ENCODE peak calls at places on chromosomes 16 and 17, in eight cellular contexts. One of them, this sample, is unnamed.

GRCh38 chr16:72312862-72313261 is 140.9 kb upstream of the PMFBP1 start:
- DNase-seq in foreskin fibroblast: peak
- DNase-seq in cardiac muscle cell: peak
- DNase-seq in nephron progenitor cell: no peak
- DNase-seq in bronchial epithelial cell: no peak
- DNase-seq in fibroblast of pulmonary artery: peak
- DNase-seq in WTC11: no peak
- DNase-seq in pancreas: no peak
- DNase-seq in this sample: no peak

GRCh38 chr17:5832886-5833285 is 237.3 kb upstream of the WSCD1 start:
- DNase-seq in foreskin fibroblast: peak
- DNase-seq in cardiac muscle cell: peak
- DNase-seq in nephron progenitor cell: no peak
- DNase-seq in bronchial epithelial cell: peak
- DNase-seq in fibroblast of pulmonary artery: peak
- DNase-seq in WTC11: no peak
- DNase-seq in pancreas: no peak
- DNase-seq in this sample: no peak

GRCh38 chr16:84462296-84463210 is 41.9 kb downstream of the MEAK7 start:
- DNase-seq in foreskin fibroblast: peak
- DNase-seq in cardiac muscle cell: no peak
- DNase-seq in nephron progenitor cell: no peak
- DNase-seq in bronchial epithelial cell: peak
- DNase-seq in fibroblast of pulmonary artery: no peak
- DNase-seq in WTC11: no peak
- DNase-seq in pancreas: no peak
- DNase-seq in this sample: no peak

GRCh38 chr17:27810211-27810901 is 10.0 kb upstream of the NOS2 start:
- DNase-seq in foreskin fibroblast: no peak
- DNase-seq in cardiac muscle cell: no peak
- DNase-seq in nephron progenitor cell: no peak
- DNase-seq in bronchial epithelial cell: no peak
- DNase-seq in fibroblast of pulmonary artery: no peak
- DNase-seq in WTC11: no peak
- DNase-seq in pancreas: no peak
- DNase-seq in this sample: no peak

GRCh38 chr17:41464682-41465081 is 2.5 kb downstream of the KRT32 start:
- DNase-seq in foreskin fibroblast: peak
- DNase-seq in cardiac muscle cell: peak
- DNase-seq in nephron progenitor cell: no peak
- DNase-seq in bronchial epithelial cell: peak
- DNase-seq in fibroblast of pulmonary artery: peak
- DNase-seq in WTC11: no peak
- DNase-seq in pancreas: no peak
- DNase-seq in this sample: no peak

GRCh38 chr16:625402-626173 is 5.2 kb upstream of the WFIKKN1 start:
- DNase-seq in foreskin fibroblast: no peak
- DNase-seq in cardiac muscle cell: no peak
- DNase-seq in nephron progenitor cell: no peak
- DNase-seq in bronchial epithelial cell: no peak
- DNase-seq in fibroblast of pulmonary artery: no peak
- DNase-seq in WTC11: no peak
- DNase-seq in pancreas: no peak
- DNase-seq in this sample: no peak

GRCh38 chr16:3819741-3820724 is 60.5 kb downstream of the CREBBP start:
- DNase-seq in foreskin fibroblast: peak
- DNase-seq in cardiac muscle cell: peak
- DNase-seq in nephron progenitor cell: no peak
- DNase-seq in bronchial epithelial cell: peak
- DNase-seq in fibroblast of pulmonary artery: peak
- DNase-seq in WTC11: no peak
- DNase-seq in pancreas: peak
- DNase-seq in this sample: no peak

GRCh38 chr17:59361916-59362810 is 30.7 kb downstream of the YPEL2 start:
- DNase-seq in foreskin fibroblast: peak
- DNase-seq in cardiac muscle cell: peak
- DNase-seq in nephron progenitor cell: no peak
- DNase-seq in bronchial epithelial cell: peak
- DNase-seq in fibroblast of pulmonary artery: peak
- DNase-seq in WTC11: no peak
- DNase-seq in pancreas: no peak
- DNase-seq in this sample: no peak

GRCh38 chr17:57597531-57598453 is 147.3 kb downstream of the CCDC182 start:
- DNase-seq in foreskin fibroblast: peak
- DNase-seq in cardiac muscle cell: peak
- DNase-seq in nephron progenitor cell: peak
- DNase-seq in bronchial epithelial cell: peak
- DNase-seq in fibroblast of pulmonary artery: peak
- DNase-seq in WTC11: peak
- DNase-seq in pancreas: peak
- DNase-seq in this sample: no peak

GRCh38 chr17:68972119-68972704 is 17.0 kb upstream of the ABCA8 start:
- DNase-seq in foreskin fibroblast: peak
- DNase-seq in cardiac muscle cell: peak
- DNase-seq in nephron progenitor cell: no peak
- DNase-seq in bronchial epithelial cell: peak
- DNase-seq in fibroblast of pulmonary artery: peak
- DNase-seq in WTC11: no peak
- DNase-seq in pancreas: no peak
- DNase-seq in this sample: no peak

GRCh38 chr17:56011406-56012131 is 141.7 kb upstream of the ANKFN1 start:
- DNase-seq in foreskin fibroblast: no peak
- DNase-seq in cardiac muscle cell: no peak
- DNase-seq in nephron progenitor cell: no peak
- DNase-seq in bronchial epithelial cell: no peak
- DNase-seq in fibroblast of pulmonary artery: no peak
- DNase-seq in WTC11: no peak
- DNase-seq in pancreas: no peak
- DNase-seq in this sample: no peak

GRCh38 chr17:18033442-18034099 is 5.4 kb downstream of the ATPAF2 start:
- DNase-seq in foreskin fibroblast: peak
- DNase-seq in cardiac muscle cell: peak
- DNase-seq in nephron progenitor cell: peak
- DNase-seq in bronchial epithelial cell: peak
- DNase-seq in fibroblast of pulmonary artery: peak
- DNase-seq in WTC11: no peak
- DNase-seq in pancreas: no peak
- DNase-seq in this sample: no peak

GRCh38 chr17:5262417-5262816 is 19.7 kb upstream of the RABEP1 start:
- DNase-seq in foreskin fibroblast: no peak
- DNase-seq in cardiac muscle cell: no peak
- DNase-seq in nephron progenitor cell: no peak
- DNase-seq in bronchial epithelial cell: no peak
- DNase-seq in fibroblast of pulmonary artery: no peak
- DNase-seq in WTC11: no peak
- DNase-seq in pancreas: no peak
- DNase-seq in this sample: no peak

GRCh38 chr17:17419621-17420020 is 57.2 kb upstream of the MED9 start:
- DNase-seq in foreskin fibroblast: no peak
- DNase-seq in cardiac muscle cell: peak
- DNase-seq in nephron progenitor cell: no peak
- DNase-seq in bronchial epithelial cell: no peak
- DNase-seq in fibroblast of pulmonary artery: no peak
- DNase-seq in WTC11: no peak
- DNase-seq in pancreas: no peak
- DNase-seq in this sample: no peak

GRCh38 chr17:79811036-79811887 is 14.4 kb upstream of the CBX8 start:
- DNase-seq in foreskin fibroblast: peak
- DNase-seq in cardiac muscle cell: no peak
- DNase-seq in nephron progenitor cell: peak
- DNase-seq in bronchial epithelial cell: no peak
- DNase-seq in fibroblast of pulmonary artery: no peak
- DNase-seq in WTC11: no peak
- DNase-seq in pancreas: peak
- DNase-seq in this sample: no peak

GRCh38 chr16:80700558-80700957 is 103.8 kb downstream of the CDYL2 start:
- DNase-seq in foreskin fibroblast: no peak
- DNase-seq in cardiac muscle cell: no peak
- DNase-seq in nephron progenitor cell: no peak
- DNase-seq in bronchial epithelial cell: no peak
- DNase-seq in fibroblast of pulmonary artery: no peak
- DNase-seq in WTC11: no peak
- DNase-seq in pancreas: no peak
- DNase-seq in this sample: no peak

GRCh38 chr17:32609085-32609484 is 122.3 kb downstream of the CDK5R1 start:
- DNase-seq in foreskin fibroblast: no peak
- DNase-seq in cardiac muscle cell: no peak
- DNase-seq in nephron progenitor cell: no peak
- DNase-seq in bronchial epithelial cell: peak
- DNase-seq in fibroblast of pulmonary artery: peak
- DNase-seq in WTC11: no peak
- DNase-seq in pancreas: peak
- DNase-seq in this sample: peak

GRCh38 chr17:8046306-8046928 is 7.6 kb downstream of the ALOX15B start:
- DNase-seq in foreskin fibroblast: no peak
- DNase-seq in cardiac muscle cell: no peak
- DNase-seq in nephron progenitor cell: no peak
- DNase-seq in bronchial epithelial cell: no peak
- DNase-seq in fibroblast of pulmonary artery: no peak
- DNase-seq in WTC11: no peak
- DNase-seq in pancreas: no peak
- DNase-seq in this sample: no peak

GRCh38 chr16:68367034-68367433 is 56.2 kb downstream of the PRMT7 start:
- DNase-seq in foreskin fibroblast: peak
- DNase-seq in cardiac muscle cell: peak
- DNase-seq in nephron progenitor cell: peak
- DNase-seq in bronchial epithelial cell: peak
- DNase-seq in fibroblast of pulmonary artery: peak
- DNase-seq in WTC11: peak
- DNase-seq in pancreas: peak
- DNase-seq in this sample: no peak

DNA sequence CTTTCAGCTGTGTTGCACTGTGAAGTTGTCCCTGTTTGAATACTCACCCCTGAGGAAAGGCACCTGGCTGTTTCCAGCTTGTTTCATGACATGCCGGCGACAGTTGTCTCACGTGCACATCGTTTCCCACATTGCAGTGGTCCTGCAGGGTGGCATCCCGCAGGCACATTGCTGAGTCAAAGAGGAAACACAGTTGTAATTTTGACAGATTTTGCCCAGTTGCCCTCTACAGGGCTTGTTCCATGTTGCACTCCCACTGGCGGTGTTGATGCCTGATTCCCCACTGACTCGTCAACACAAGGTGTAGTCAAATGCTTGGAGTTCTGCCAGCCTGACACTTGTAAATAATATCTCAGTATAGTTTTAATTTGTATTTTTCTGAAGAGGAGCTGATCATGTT is 23.8 kb downstream of the EPN2 start:
- DNase-seq in foreskin fibroblast: no peak
- DNase-seq in cardiac muscle cell: no peak
- DNase-seq in nephron progenitor cell: no peak
- DNase-seq in bronchial epithelial cell: peak
- DNase-seq in fibroblast of pulmonary artery: no peak
- DNase-seq in WTC11: no peak
- DNase-seq in pancreas: no peak
- DNase-seq in this sample: no peak
- TF ChIP-seq CTCF in foreskin fibroblast: no peak
- TF ChIP-seq CTCF in cardiac muscle cell: no peak
- TF ChIP-seq CTCF in nephron progenitor cell: no peak
- TF ChIP-seq CTCF in bronchial epithelial cell: peak
- TF ChIP-seq CTCF in fibroblast of pulmonary artery: peak
- TF ChIP-seq CTCF in WTC11: no peak
- TF ChIP-seq CTCF in pancreas: no peak
- TF ChIP-seq CTCF in this sample: no peak

GRCh38 chr16:67108489-67108888 is 1.3 kb upstream of the PHAF1 start:
- DNase-seq in foreskin fibroblast: no peak
- DNase-seq in cardiac muscle cell: no peak
- DNase-seq in nephron progenitor cell: no peak
- DNase-seq in bronchial epithelial cell: no peak
- DNase-seq in fibroblast of pulmonary artery: no peak
- DNase-seq in WTC11: no peak
- DNase-seq in pancreas: no peak
- DNase-seq in this sample: no peak

GRCh38 chr16:67110136-67110847 is 551 bp downstream of the PHAF1 start:
- DNase-seq in foreskin fibroblast: no peak
- DNase-seq in cardiac muscle cell: no peak
- DNase-seq in nephron progenitor cell: no peak
- DNase-seq in bronchial epithelial cell: no peak
- DNase-seq in fibroblast of pulmonary artery: no peak
- DNase-seq in WTC11: peak
- DNase-seq in pancreas: no peak
- DNase-seq in this sample: no peak

GRCh38 chr16:67111951-67112444 is 2.3 kb downstream of the PHAF1 start:
- DNase-seq in foreskin fibroblast: no peak
- DNase-seq in cardiac muscle cell: no peak
- DNase-seq in nephron progenitor cell: no peak
- DNase-seq in bronchial epithelial cell: no peak
- DNase-seq in fibroblast of pulmonary artery: no peak
- DNase-seq in WTC11: no peak
- DNase-seq in pancreas: no peak
- DNase-seq in this sample: no peak

GRCh38 chr16:67109407-67110135 is at the start of gene PHAF1:
- DNase-seq in foreskin fibroblast: peak
- DNase-seq in cardiac muscle cell: peak
- DNase-seq in nephron progenitor cell: peak
- DNase-seq in bronchial epithelial cell: peak
- DNase-seq in fibroblast of pulmonary artery: peak
- DNase-seq in WTC11: peak
- DNase-seq in pancreas: peak
- DNase-seq in this sample: peak

GRCh38 chr16:67108931-67109406 is 772 bp upstream of the PHAF1 start:
- DNase-seq in foreskin fibroblast: no peak
- DNase-seq in cardiac muscle cell: no peak
- DNase-seq in nephron progenitor cell: no peak
- DNase-seq in bronchial epithelial cell: no peak
- DNase-seq in fibroblast of pulmonary artery: no peak
- DNase-seq in WTC11: no peak
- DNase-seq in pancreas: no peak
- DNase-seq in this sample: no peak
- TF ChIP-seq CTCF in foreskin fibroblast: no peak
- TF ChIP-seq CTCF in cardiac muscle cell: no peak
- TF ChIP-seq CTCF in nephron progenitor cell: no peak
- TF ChIP-seq CTCF in bronchial epithelial cell: no peak
- TF ChIP-seq CTCF in fibroblast of pulmonary artery: no peak
- TF ChIP-seq CTCF in WTC11: no peak
- TF ChIP-seq CTCF in pancreas: no peak
- TF ChIP-seq CTCF in this sample: no peak

DNA sequence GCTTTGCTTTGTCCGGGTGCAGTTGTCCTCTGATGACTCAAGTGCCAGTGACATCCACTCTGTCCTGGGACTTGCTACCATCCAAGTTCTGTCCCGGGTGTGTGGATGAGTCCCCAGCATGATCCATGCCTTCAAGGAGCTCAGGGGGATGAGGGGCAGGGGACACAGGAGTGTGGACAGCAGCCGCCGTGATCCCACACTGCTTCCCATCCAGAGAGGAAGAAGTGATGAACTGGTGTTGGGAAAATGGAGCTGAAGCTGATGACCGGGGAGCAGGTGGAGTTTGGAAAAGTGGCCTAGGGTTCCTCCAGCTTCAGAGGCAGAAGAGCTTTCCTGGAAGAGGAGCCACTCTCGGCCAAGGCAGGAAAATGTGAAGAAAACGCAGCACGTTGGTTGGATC is 249.6 kb upstream of the TNRC6C start:
- DNase-seq in foreskin fibroblast: no peak
- DNase-seq in cardiac muscle cell: no peak
- DNase-seq in nephron progenitor cell: no peak
- DNase-seq in bronchial epithelial cell: no peak
- DNase-seq in fibroblast of pulmonary artery: no peak
- DNase-seq in WTC11: no peak
- DNase-seq in pancreas: no peak
- DNase-seq in this sample: no peak
- TF ChIP-seq CTCF in foreskin fibroblast: no peak
- TF ChIP-seq CTCF in cardiac muscle cell: no peak
- TF ChIP-seq CTCF in nephron progenitor cell: no peak
- TF ChIP-seq CTCF in bronchial epithelial cell: no peak
- TF ChIP-seq CTCF in fibroblast of pulmonary artery: no peak
- TF ChIP-seq CTCF in WTC11: no peak
- TF ChIP-seq CTCF in pancreas: no peak
- TF ChIP-seq CTCF in this sample: no peak

GRCh38 chr16:28553776-28554633 is at the start of gene SGF29:
- DNase-seq in foreskin fibroblast: peak
- DNase-seq in cardiac muscle cell: peak
- DNase-seq in nephron progenitor cell: peak
- DNase-seq in bronchial epithelial cell: peak
- DNase-seq in fibroblast of pulmonary artery: peak
- DNase-seq in WTC11: peak
- DNase-seq in pancreas: peak
- DNase-seq in this sample: peak
- TF ChIP-seq CTCF in foreskin fibroblast: no peak
- TF ChIP-seq CTCF in cardiac muscle cell: peak
- TF ChIP-seq CTCF in nephron progenitor cell: no peak
- TF ChIP-seq CTCF in bronchial epithelial cell: peak
- TF ChIP-seq CTCF in fibroblast of pulmonary artery: peak
- TF ChIP-seq CTCF in WTC11: no peak
- TF ChIP-seq CTCF in pancreas: peak
- TF ChIP-seq CTCF in this sample: no peak